ENCODE peak calls at places on chromosomes 11 and 22, in seven cellular contexts. One of them, this sample, is unnamed.

GRCh38 chr11:75474878-75475766 is 42.1 kb upstream of the KLHL35 start:
- DNase-seq in stomach: peak; percentile 33
- DNase-seq in uterus: peak; percentile 78
- DNase-seq in A549: peak; percentile 32
- DNase-seq in GM12878: no peak
- DNase-seq in H1: peak; percentile 86
- DNase-seq in heart left ventricle: peak; percentile 66
- DNase-seq in this sample: peak; percentile 58

GRCh38 chr11:71502026-71502425 is 25.0 kb upstream of the KRTAP5-7 start:
- DNase-seq in stomach: no peak
- DNase-seq in uterus: no peak
- DNase-seq in A549: no peak
- DNase-seq in GM12878: no peak
- DNase-seq in H1: peak; percentile 23
- DNase-seq in heart left ventricle: no peak
- DNase-seq in this sample: no peak

GRCh38 chr11:114064216-114064615 is 4.7 kb downstream of the ZBTB16 start:
- DNase-seq in stomach: no peak
- DNase-seq in uterus: no peak
- DNase-seq in A549: no peak
- DNase-seq in GM12878: no peak
- DNase-seq in H1: no peak
- DNase-seq in heart left ventricle: no peak
- DNase-seq in this sample: no peak

GRCh38 chr11:119062779-119063178 is 4.8 kb upstream of the VPS11 start:
- DNase-seq in stomach: peak; percentile 54
- DNase-seq in uterus: peak; percentile 42
- DNase-seq in A549: peak; percentile 22
- DNase-seq in GM12878: no peak
- DNase-seq in H1: no peak
- DNase-seq in heart left ventricle: no peak
- DNase-seq in this sample: peak; percentile 60

GRCh38 chr11:67290801-67291200 is 1.7 kb downstream of the ANKRD13D start:
- DNase-seq in stomach: no peak
- DNase-seq in uterus: no peak
- DNase-seq in A549: no peak
- DNase-seq in GM12878: no peak
- DNase-seq in H1: no peak
- DNase-seq in heart left ventricle: no peak
- DNase-seq in this sample: no peak

GRCh38 chr11:20627026-20627425 is 27.6 kb downstream of the SLC6A5 start:
- DNase-seq in stomach: no peak
- DNase-seq in uterus: no peak
- DNase-seq in A549: no peak
- DNase-seq in GM12878: no peak
- DNase-seq in H1: no peak
- DNase-seq in heart left ventricle: no peak
- DNase-seq in this sample: no peak

GRCh38 chr11:72395993-72396392 is 38.3 kb downstream of the CLPB start:
- DNase-seq in stomach: no peak
- DNase-seq in uterus: no peak
- DNase-seq in A549: no peak
- DNase-seq in GM12878: no peak
- DNase-seq in H1: peak; percentile 45
- DNase-seq in heart left ventricle: no peak
- DNase-seq in this sample: no peak

GRCh38 chr11:95682552-95682951 is 107.0 kb downstream of the FAM76B start:
- DNase-seq in stomach: no peak
- DNase-seq in uterus: no peak
- DNase-seq in A549: no peak
- DNase-seq in GM12878: no peak
- DNase-seq in H1: no peak
- DNase-seq in heart left ventricle: peak; percentile 25
- DNase-seq in this sample: no peak

GRCh38 chr22:46542011-46542985 is 4.9 kb upstream of the CELSR1 start:
- DNase-seq in stomach: peak; percentile 80
- DNase-seq in uterus: peak; percentile 60
- DNase-seq in A549: peak; percentile 72
- DNase-seq in GM12878: peak; percentile 21
- DNase-seq in H1: peak; percentile 90
- DNase-seq in heart left ventricle: peak; percentile 69
- DNase-seq in this sample: peak; percentile 82

GRCh38 chr11:46718155-46719019 is 626 bp upstream of the F2 start:
- DNase-seq in stomach: peak; percentile 77
- DNase-seq in uterus: no peak
- DNase-seq in A549: peak; percentile 87
- DNase-seq in GM12878: no peak
- DNase-seq in H1: peak; percentile 46
- DNase-seq in heart left ventricle: no peak
- DNase-seq in this sample: no peak

GRCh38 chr11:45278721-45279120 is 7.4 kb downstream of the SYT13 start:
- DNase-seq in stomach: no peak
- DNase-seq in uterus: no peak
- DNase-seq in A549: no peak
- DNase-seq in GM12878: no peak
- DNase-seq in H1: no peak
- DNase-seq in heart left ventricle: no peak
- DNase-seq in this sample: no peak

GRCh38 chr11:69887330-69887729 is 68.1 kb upstream of the FGF3 start:
- DNase-seq in stomach: no peak
- DNase-seq in uterus: no peak
- DNase-seq in A549: no peak
- DNase-seq in GM12878: no peak
- DNase-seq in H1: no peak
- DNase-seq in heart left ventricle: no peak
- DNase-seq in this sample: no peak

GRCh38 chr11:127000291-127000968 is at the start of gene KIRREL3:
- DNase-seq in stomach: no peak
- DNase-seq in uterus: no peak
- DNase-seq in A549: peak; percentile 33
- DNase-seq in GM12878: no peak
- DNase-seq in H1: peak; percentile 54
- DNase-seq in heart left ventricle: no peak
- DNase-seq in this sample: peak; percentile 20

GRCh38 chr11:3120071-3120792 is 44.9 kb downstream of the OSBPL5 start:
- DNase-seq in stomach: peak; percentile 17
- DNase-seq in uterus: peak; percentile 18
- DNase-seq in A549: no peak
- DNase-seq in GM12878: no peak
- DNase-seq in H1: no peak
- DNase-seq in heart left ventricle: peak; percentile 16
- DNase-seq in this sample: no peak

GRCh38 chr22:31612891-31613285 is 49.1 kb downstream of the PISD start:
- DNase-seq in stomach: no peak
- DNase-seq in uterus: no peak
- DNase-seq in A549: no peak
- DNase-seq in GM12878: no peak
- DNase-seq in H1: no peak
- DNase-seq in heart left ventricle: no peak
- DNase-seq in this sample: no peak

GRCh38 chr11:117950999-117951961 is 22.1 kb upstream of the TMPRSS13 start:
- DNase-seq in stomach: no peak
- DNase-seq in uterus: no peak
- DNase-seq in A549: no peak
- DNase-seq in GM12878: no peak
- DNase-seq in H1: peak; percentile 32
- DNase-seq in heart left ventricle: no peak
- DNase-seq in this sample: no peak

GRCh38 chr11:110514967-110515366 is 85.2 kb downstream of the FDX1 start:
- DNase-seq in stomach: no peak
- DNase-seq in uterus: no peak
- DNase-seq in A549: no peak
- DNase-seq in GM12878: no peak
- DNase-seq in H1: no peak
- DNase-seq in heart left ventricle: no peak
- DNase-seq in this sample: no peak

GRCh38 chr11:66967670-66968425 is 7.3 kb upstream of the C11orf86 start:
- DNase-seq in stomach: no peak
- DNase-seq in uterus: no peak
- DNase-seq in A549: peak; percentile 78
- DNase-seq in GM12878: no peak
- DNase-seq in H1: no peak
- DNase-seq in heart left ventricle: no peak
- DNase-seq in this sample: no peak

GRCh38 chr22:37273126-37273845 is 9.0 kb upstream of the CYTH4 start:
- DNase-seq in stomach: no peak
- DNase-seq in uterus: no peak
- DNase-seq in A549: no peak
- DNase-seq in GM12878: no peak
- DNase-seq in H1: no peak
- DNase-seq in heart left ventricle: no peak
- DNase-seq in this sample: no peak

DNA sequence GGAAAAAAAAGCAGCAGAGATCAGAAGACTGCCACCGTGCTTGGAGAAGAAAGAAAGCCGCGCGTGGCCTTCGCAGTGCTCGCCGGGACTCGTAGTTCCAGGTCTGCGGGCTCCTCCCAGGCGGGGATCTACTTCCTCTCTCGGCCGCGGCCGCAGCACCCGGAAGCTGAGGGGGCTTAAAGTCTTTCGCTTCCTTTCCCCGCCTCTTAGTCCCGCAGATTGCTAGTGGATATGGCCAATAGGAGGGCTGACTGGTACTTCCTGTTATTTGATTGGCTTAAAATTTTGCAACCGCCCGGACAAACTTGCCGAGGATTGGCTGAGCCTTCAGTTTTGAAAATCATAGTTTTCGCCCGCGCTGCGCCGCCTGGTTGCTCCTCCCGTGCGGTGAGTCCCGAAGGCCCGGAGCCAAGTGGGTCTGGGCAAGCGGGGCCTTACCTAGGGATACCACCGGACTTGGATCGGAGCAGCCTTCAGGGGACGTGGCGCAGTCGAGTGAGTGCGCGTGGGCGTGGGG is at the start of gene INCENP:
- DNase-seq in stomach: peak; percentile 96
- DNase-seq in uterus: peak; percentile 94
- DNase-seq in A549: peak; percentile 98
- DNase-seq in GM12878: peak; percentile 96
- DNase-seq in H1: peak; percentile 94
- DNase-seq in heart left ventricle: peak; percentile 96
- DNase-seq in this sample: peak; percentile 99
- TF ChIP-seq POLR2A in stomach: no peak
- TF ChIP-seq POLR2A in uterus: no peak
- TF ChIP-seq POLR2A in A549: no peak
- TF ChIP-seq POLR2A in GM12878: peak; percentile 75
- TF ChIP-seq POLR2A in H1: no peak
- TF ChIP-seq POLR2A in heart left ventricle: no peak
- TF ChIP-seq POLR2A in this sample: no peak

DNA sequence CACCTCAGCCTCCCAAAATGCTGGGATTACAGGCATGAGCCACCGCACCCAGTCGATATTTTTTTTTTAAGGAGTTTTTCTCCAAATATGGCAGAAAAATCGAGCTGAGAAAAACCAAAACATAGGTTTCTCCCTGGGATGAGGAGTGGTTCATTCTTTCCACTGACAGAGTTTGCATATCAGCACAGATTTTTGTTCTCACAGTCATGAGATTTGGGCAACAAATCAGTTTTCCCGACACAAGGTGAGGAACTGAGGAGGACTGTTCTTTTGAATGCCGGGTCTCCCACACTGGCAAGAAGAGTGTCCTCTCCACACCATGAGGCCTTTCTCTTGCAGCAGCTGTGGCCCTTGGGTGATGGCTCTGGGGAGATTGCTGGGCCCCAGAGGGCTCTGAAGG is 3.8 kb upstream of the EHD1 start:
- DNase-seq in stomach: no peak
- DNase-seq in uterus: no peak
- DNase-seq in A549: no peak
- DNase-seq in GM12878: no peak
- DNase-seq in H1: no peak
- DNase-seq in heart left ventricle: no peak
- DNase-seq in this sample: no peak
- H3K4me1 ChIP-seq in stomach: peaks cover 8% of the 10 kb centered on the region
- H3K4me1 ChIP-seq in uterus: no peaks in the 10 kb centered on the region
- H3K4me1 ChIP-seq in A549: peaks cover 24% of the 10 kb centered on the region
- H3K4me1 ChIP-seq in GM12878: peaks cover 22% of the 10 kb centered on the region
- H3K4me1 ChIP-seq in H1: peaks cover 6% of the 10 kb centered on the region
- H3K4me1 ChIP-seq in heart left ventricle: no peaks in the 10 kb centered on the region
- H3K4me1 ChIP-seq in this sample: peaks cover 25% of the 10 kb centered on the region

GRCh38 chr11:58576792-58577440 is 1.3 kb upstream of the LPXN start:
- DNase-seq in stomach: no peak
- DNase-seq in uterus: no peak
- DNase-seq in A549: peak; percentile 23
- DNase-seq in GM12878: no peak
- DNase-seq in H1: no peak
- DNase-seq in heart left ventricle: no peak
- DNase-seq in this sample: no peak

GRCh38 chr11:58578136-58578634 is 678 bp upstream of the ZFP91 start:
- DNase-seq in stomach: peak; percentile 95
- DNase-seq in uterus: peak; percentile 95
- DNase-seq in A549: peak; percentile 98
- DNase-seq in GM12878: peak; percentile 98
- DNase-seq in H1: peak; percentile 91
- DNase-seq in heart left ventricle: peak; percentile 97
- DNase-seq in this sample: peak; percentile 95

GRCh38 chr11:58578635-58579191 is at the start of gene ZFP91:
- DNase-seq in stomach: peak; percentile 98
- DNase-seq in uterus: peak; percentile 97
- DNase-seq in A549: peak; percentile 98
- DNase-seq in GM12878: peak; percentile 87
- DNase-seq in H1: peak; percentile 87
- DNase-seq in heart left ventricle: peak; percentile 99
- DNase-seq in this sample: peak; percentile 99

GRCh38 chr11:58579192-58580129 is 598 bp downstream of the ZFP91 start:
- DNase-seq in stomach: peak; percentile 91
- DNase-seq in uterus: peak; percentile 90
- DNase-seq in A549: peak; percentile 92
- DNase-seq in GM12878: no peak
- DNase-seq in H1: peak; percentile 89
- DNase-seq in heart left ventricle: peak; percentile 95
- DNase-seq in this sample: peak; percentile 96

DNA sequence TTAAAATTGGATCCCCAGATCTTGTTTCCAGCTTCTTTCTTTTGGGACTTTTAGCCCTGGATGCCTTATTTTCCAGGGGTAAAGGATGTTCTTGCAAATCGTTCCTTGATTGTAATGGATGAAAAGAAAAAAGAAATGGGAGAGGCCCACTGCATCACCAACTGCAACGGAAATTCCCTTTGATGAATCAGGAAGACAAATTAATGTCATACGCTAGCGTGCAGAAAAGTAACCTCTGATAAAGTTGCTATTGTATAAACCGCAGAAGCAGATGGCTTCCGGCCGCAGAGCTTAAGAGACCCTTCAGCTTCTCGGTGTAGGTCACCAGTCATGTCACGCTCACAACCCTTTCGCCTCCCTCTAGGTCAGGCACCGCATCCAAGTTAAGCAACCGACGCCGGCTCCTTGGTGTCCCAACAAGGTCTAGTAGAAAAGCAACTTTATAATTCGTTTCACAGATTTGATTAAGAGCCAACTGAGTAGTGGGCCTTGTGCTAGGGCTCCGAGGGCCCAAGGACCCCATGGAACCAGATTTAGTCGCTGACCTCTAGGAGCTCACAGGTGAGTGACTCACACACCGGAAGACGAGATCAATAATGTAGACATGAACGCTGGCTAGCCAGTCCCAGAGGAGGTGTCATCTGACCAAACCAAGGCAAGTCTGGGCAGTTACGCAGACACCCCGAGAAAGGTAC is 1.3 kb upstream of the ZFP91 start:
- DNase-seq in stomach: peak; percentile 50
- DNase-seq in uterus: no peak
- DNase-seq in A549: no peak
- DNase-seq in GM12878: peak; percentile 66
- DNase-seq in H1: peak; percentile 74
- DNase-seq in heart left ventricle: peak; percentile 55
- DNase-seq in this sample: peak; percentile 63
- TF ChIP-seq CTCF in stomach: no peak
- TF ChIP-seq CTCF in uterus: no peak
- TF ChIP-seq CTCF in A549: no peak
- TF ChIP-seq CTCF in GM12878: no peak
- TF ChIP-seq CTCF in H1: no peak
- TF ChIP-seq CTCF in heart left ventricle: no peak
- TF ChIP-seq CTCF in this sample: no peak

GRCh38 chr22:50737728-50738648 is at the start of gene ACR:
- DNase-seq in stomach: peak; percentile 13
- DNase-seq in uterus: no peak
- DNase-seq in A549: no peak
- DNase-seq in GM12878: no peak
- DNase-seq in H1: no peak
- DNase-seq in heart left ventricle: no peak
- DNase-seq in this sample: peak; percentile 12
- TF ChIP-seq POLR2A in stomach: no peak
- TF ChIP-seq POLR2A in uterus: no peak
- TF ChIP-seq POLR2A in A549: no peak
- TF ChIP-seq POLR2A in GM12878: no peak
- TF ChIP-seq POLR2A in H1: no peak
- TF ChIP-seq POLR2A in heart left ventricle: no peak
- TF ChIP-seq POLR2A in this sample: no peak

This sample was measured in testis.